ENCODE peak calls at places on chromosomes 12 and 14, in ten cellular contexts. One of them, this sample, is unnamed.

GRCh38 chr12:6953417-6954315 is 2.5 kb downstream of the PTPN6 start:
- DNase-seq in stimulated activated CD4-positive, alpha-beta T cell treated with anti-CD3 and anti-CD28 coated beads, Interleukin-15, amount 100 ng/mL, for 1 hour: peak
- DNase-seq in kidney glomerular epithelial cell: no peak
- DNase-seq in HEK293T: no peak
- DNase-seq in lower leg skin: no peak
- DNase-seq in GM03348: no peak
- DNase-seq in NCI-H510A treated with DMSO at 0.1 percent for 48 hours: no peak
- DNase-seq in ovary: peak
- DNase-seq in B cell: peak
- DNase-seq in frontal cortex: no peak
- DNase-seq in this sample: no peak

GRCh38 chr14:101349108-101349507 is 212.2 kb upstream of the DIO3 start:
- DNase-seq in stimulated activated CD4-positive, alpha-beta T cell treated with anti-CD3 and anti-CD28 coated beads, Interleukin-15, amount 100 ng/mL, for 1 hour: no peak
- DNase-seq in kidney glomerular epithelial cell: no peak
- DNase-seq in HEK293T: no peak
- DNase-seq in lower leg skin: peak
- DNase-seq in GM03348: no peak
- DNase-seq in NCI-H510A treated with DMSO at 0.1 percent for 48 hours: no peak
- DNase-seq in ovary: no peak
- DNase-seq in B cell: no peak
- DNase-seq in frontal cortex: no peak
- DNase-seq in this sample: no peak

GRCh38 chr12:108538796-108539195 is 22.2 kb downstream of the SART3 start:
- DNase-seq in stimulated activated CD4-positive, alpha-beta T cell treated with anti-CD3 and anti-CD28 coated beads, Interleukin-15, amount 100 ng/mL, for 1 hour: no peak
- DNase-seq in kidney glomerular epithelial cell: no peak
- DNase-seq in HEK293T: no peak
- DNase-seq in lower leg skin: no peak
- DNase-seq in GM03348: no peak
- DNase-seq in NCI-H510A treated with DMSO at 0.1 percent for 48 hours: no peak
- DNase-seq in ovary: no peak
- DNase-seq in B cell: no peak
- DNase-seq in frontal cortex: no peak
- DNase-seq in this sample: no peak

GRCh38 chr14:61438860-61439765 is 117.7 kb downstream of the PRKCH start:
- DNase-seq in stimulated activated CD4-positive, alpha-beta T cell treated with anti-CD3 and anti-CD28 coated beads, Interleukin-15, amount 100 ng/mL, for 1 hour: no peak
- DNase-seq in kidney glomerular epithelial cell: peak
- DNase-seq in HEK293T: no peak
- DNase-seq in lower leg skin: peak
- DNase-seq in GM03348: peak
- DNase-seq in NCI-H510A treated with DMSO at 0.1 percent for 48 hours: no peak
- DNase-seq in ovary: no peak
- DNase-seq in B cell: no peak
- DNase-seq in frontal cortex: peak
- DNase-seq in this sample: no peak

GRCh38 chr12:6097384-6097783 is 27.1 kb downstream of the VWF start:
- DNase-seq in stimulated activated CD4-positive, alpha-beta T cell treated with anti-CD3 and anti-CD28 coated beads, Interleukin-15, amount 100 ng/mL, for 1 hour: no peak
- DNase-seq in kidney glomerular epithelial cell: peak
- DNase-seq in HEK293T: no peak
- DNase-seq in lower leg skin: no peak
- DNase-seq in GM03348: peak
- DNase-seq in NCI-H510A treated with DMSO at 0.1 percent for 48 hours: no peak
- DNase-seq in ovary: no peak
- DNase-seq in B cell: no peak
- DNase-seq in frontal cortex: no peak
- DNase-seq in this sample: peak

GRCh38 chr14:105447651-105448640 is 26.7 kb upstream of the CRIP2 start:
- DNase-seq in stimulated activated CD4-positive, alpha-beta T cell treated with anti-CD3 and anti-CD28 coated beads, Interleukin-15, amount 100 ng/mL, for 1 hour: no peak
- DNase-seq in kidney glomerular epithelial cell: no peak
- DNase-seq in HEK293T: no peak
- DNase-seq in lower leg skin: no peak
- DNase-seq in GM03348: no peak
- DNase-seq in NCI-H510A treated with DMSO at 0.1 percent for 48 hours: no peak
- DNase-seq in ovary: no peak
- DNase-seq in B cell: no peak
- DNase-seq in frontal cortex: no peak
- DNase-seq in this sample: no peak

GRCh38 chr12:93167841-93168492 is 209.8 kb upstream of the NUDT4 start:
- DNase-seq in stimulated activated CD4-positive, alpha-beta T cell treated with anti-CD3 and anti-CD28 coated beads, Interleukin-15, amount 100 ng/mL, for 1 hour: no peak
- DNase-seq in kidney glomerular epithelial cell: peak
- DNase-seq in HEK293T: peak
- DNase-seq in lower leg skin: no peak
- DNase-seq in GM03348: no peak
- DNase-seq in NCI-H510A treated with DMSO at 0.1 percent for 48 hours: no peak
- DNase-seq in ovary: no peak
- DNase-seq in B cell: peak
- DNase-seq in frontal cortex: no peak
- DNase-seq in this sample: no peak

GRCh38 chr14:50371546-50371945 is 25.1 kb downstream of the CDKL1 start:
- DNase-seq in stimulated activated CD4-positive, alpha-beta T cell treated with anti-CD3 and anti-CD28 coated beads, Interleukin-15, amount 100 ng/mL, for 1 hour: no peak
- DNase-seq in kidney glomerular epithelial cell: no peak
- DNase-seq in HEK293T: no peak
- DNase-seq in lower leg skin: no peak
- DNase-seq in GM03348: no peak
- DNase-seq in NCI-H510A treated with DMSO at 0.1 percent for 48 hours: no peak
- DNase-seq in ovary: no peak
- DNase-seq in B cell: no peak
- DNase-seq in frontal cortex: no peak
- DNase-seq in this sample: no peak

GRCh38 chr14:95415993-95416392 is 96.3 kb upstream of the CLMN start:
- DNase-seq in stimulated activated CD4-positive, alpha-beta T cell treated with anti-CD3 and anti-CD28 coated beads, Interleukin-15, amount 100 ng/mL, for 1 hour: no peak
- DNase-seq in kidney glomerular epithelial cell: no peak
- DNase-seq in HEK293T: no peak
- DNase-seq in lower leg skin: no peak
- DNase-seq in GM03348: no peak
- DNase-seq in NCI-H510A treated with DMSO at 0.1 percent for 48 hours: no peak
- DNase-seq in ovary: no peak
- DNase-seq in B cell: no peak
- DNase-seq in frontal cortex: no peak
- DNase-seq in this sample: no peak

GRCh38 chr12:17992002-17992656 is 97.9 kb downstream of the RERGL start:
- DNase-seq in stimulated activated CD4-positive, alpha-beta T cell treated with anti-CD3 and anti-CD28 coated beads, Interleukin-15, amount 100 ng/mL, for 1 hour: no peak
- DNase-seq in kidney glomerular epithelial cell: peak
- DNase-seq in HEK293T: peak
- DNase-seq in lower leg skin: no peak
- DNase-seq in GM03348: peak
- DNase-seq in NCI-H510A treated with DMSO at 0.1 percent for 48 hours: peak
- DNase-seq in ovary: no peak
- DNase-seq in B cell: no peak
- DNase-seq in frontal cortex: peak
- DNase-seq in this sample: peak

GRCh38 chr12:124098887-124099286 is 125.9 kb downstream of the ZNF664 start:
- DNase-seq in stimulated activated CD4-positive, alpha-beta T cell treated with anti-CD3 and anti-CD28 coated beads, Interleukin-15, amount 100 ng/mL, for 1 hour: no peak
- DNase-seq in kidney glomerular epithelial cell: no peak
- DNase-seq in HEK293T: no peak
- DNase-seq in lower leg skin: no peak
- DNase-seq in GM03348: no peak
- DNase-seq in NCI-H510A treated with DMSO at 0.1 percent for 48 hours: no peak
- DNase-seq in ovary: no peak
- DNase-seq in B cell: no peak
- DNase-seq in frontal cortex: no peak
- DNase-seq in this sample: no peak

GRCh38 chr12:47775100-47775911 is 2.3 kb downstream of the SLC48A1 start:
- DNase-seq in stimulated activated CD4-positive, alpha-beta T cell treated with anti-CD3 and anti-CD28 coated beads, Interleukin-15, amount 100 ng/mL, for 1 hour: no peak
- DNase-seq in kidney glomerular epithelial cell: peak
- DNase-seq in HEK293T: no peak
- DNase-seq in lower leg skin: no peak
- DNase-seq in GM03348: no peak
- DNase-seq in NCI-H510A treated with DMSO at 0.1 percent for 48 hours: no peak
- DNase-seq in ovary: peak
- DNase-seq in B cell: no peak
- DNase-seq in frontal cortex: no peak
- DNase-seq in this sample: no peak

GRCh38 chr12:127588224-127588623 is 678.7 kb upstream of the TMEM132C start:
- DNase-seq in stimulated activated CD4-positive, alpha-beta T cell treated with anti-CD3 and anti-CD28 coated beads, Interleukin-15, amount 100 ng/mL, for 1 hour: no peak
- DNase-seq in kidney glomerular epithelial cell: no peak
- DNase-seq in HEK293T: no peak
- DNase-seq in lower leg skin: no peak
- DNase-seq in GM03348: peak
- DNase-seq in NCI-H510A treated with DMSO at 0.1 percent for 48 hours: no peak
- DNase-seq in ovary: no peak
- DNase-seq in B cell: no peak
- DNase-seq in frontal cortex: no peak
- DNase-seq in this sample: no peak

GRCh38 chr12:114213055-114213561 is 192.8 kb downstream of the TBX5 start:
- DNase-seq in stimulated activated CD4-positive, alpha-beta T cell treated with anti-CD3 and anti-CD28 coated beads, Interleukin-15, amount 100 ng/mL, for 1 hour: no peak
- DNase-seq in kidney glomerular epithelial cell: no peak
- DNase-seq in HEK293T: no peak
- DNase-seq in lower leg skin: no peak
- DNase-seq in GM03348: no peak
- DNase-seq in NCI-H510A treated with DMSO at 0.1 percent for 48 hours: peak
- DNase-seq in ovary: no peak
- DNase-seq in B cell: no peak
- DNase-seq in frontal cortex: peak
- DNase-seq in this sample: no peak

This sample was measured in RCC 7860.